ENCODE peak calls at places on chromosome 2, in ten cellular contexts. One of them, this sample, is unnamed.
A peak's percentile ranks its signal among the peaks of the same experiment; 100 is the strongest.

GRCh38 chr2:101486994-101487393 is 12.1 kb upstream of the RFX8 start:
- DNase-seq in anterior cingulate cortex: no peak
- DNase-seq in hippocampal formation: no peak
- DNase-seq in ureter: no peak
- DNase-seq in activated T-cell treated with anti-CD3 and anti-CD28 coated beads, Interleukin-2, amount 50 U/mL, for 72 hours: no peak
- DNase-seq in fibroblast of villous mesenchyme: no peak
- DNase-seq in putamen: no peak
- DNase-seq in stimulated activated CD4-positive, alpha-beta T cell treated with anti-CD3 and anti-CD28 coated beads, Interleukin-1b, Interleukin-23, amount 100 ng/mL, for 4 hours: no peak
- DNase-seq in CD4-positive, alpha-beta memory T cell: no peak
- DNase-seq in HFFc6: no peak
- DNase-seq in this sample: no peak

GRCh38 chr2:217215877-217216276 is 356.0 kb upstream of the TNP1 start:
- DNase-seq in anterior cingulate cortex: no peak
- DNase-seq in hippocampal formation: no peak
- DNase-seq in ureter: no peak
- DNase-seq in activated T-cell treated with anti-CD3 and anti-CD28 coated beads, Interleukin-2, amount 50 U/mL, for 72 hours: no peak
- DNase-seq in fibroblast of villous mesenchyme: no peak
- DNase-seq in putamen: no peak
- DNase-seq in stimulated activated CD4-positive, alpha-beta T cell treated with anti-CD3 and anti-CD28 coated beads, Interleukin-1b, Interleukin-23, amount 100 ng/mL, for 4 hours: no peak
- DNase-seq in CD4-positive, alpha-beta memory T cell: no peak
- DNase-seq in HFFc6: no peak
- DNase-seq in this sample: no peak

GRCh38 chr2:84931384-84931821 is 25.9 kb downstream of the TMSB10 start:
- DNase-seq in anterior cingulate cortex: no peak
- DNase-seq in hippocampal formation: no peak
- DNase-seq in ureter: no peak
- DNase-seq in activated T-cell treated with anti-CD3 and anti-CD28 coated beads, Interleukin-2, amount 50 U/mL, for 72 hours: no peak
- DNase-seq in fibroblast of villous mesenchyme: no peak
- DNase-seq in putamen: no peak
- DNase-seq in stimulated activated CD4-positive, alpha-beta T cell treated with anti-CD3 and anti-CD28 coated beads, Interleukin-1b, Interleukin-23, amount 100 ng/mL, for 4 hours: no peak
- DNase-seq in CD4-positive, alpha-beta memory T cell: no peak
- DNase-seq in HFFc6: no peak
- DNase-seq in this sample: no peak

GRCh38 chr2:100955226-100955625 is 46.9 kb upstream of the RPL31 start:
- DNase-seq in anterior cingulate cortex: no peak
- DNase-seq in hippocampal formation: no peak
- DNase-seq in ureter: no peak
- DNase-seq in activated T-cell treated with anti-CD3 and anti-CD28 coated beads, Interleukin-2, amount 50 U/mL, for 72 hours: no peak
- DNase-seq in fibroblast of villous mesenchyme: no peak
- DNase-seq in putamen: no peak
- DNase-seq in stimulated activated CD4-positive, alpha-beta T cell treated with anti-CD3 and anti-CD28 coated beads, Interleukin-1b, Interleukin-23, amount 100 ng/mL, for 4 hours: no peak
- DNase-seq in CD4-positive, alpha-beta memory T cell: no peak
- DNase-seq in HFFc6: no peak
- DNase-seq in this sample: no peak

GRCh38 chr2:168751104-168751768 is 51.2 kb upstream of the NOSTRIN start:
- DNase-seq in anterior cingulate cortex: no peak
- DNase-seq in hippocampal formation: no peak
- DNase-seq in ureter: no peak
- DNase-seq in activated T-cell treated with anti-CD3 and anti-CD28 coated beads, Interleukin-2, amount 50 U/mL, for 72 hours: peak; percentile 34
- DNase-seq in fibroblast of villous mesenchyme: no peak
- DNase-seq in putamen: no peak
- DNase-seq in stimulated activated CD4-positive, alpha-beta T cell treated with anti-CD3 and anti-CD28 coated beads, Interleukin-1b, Interleukin-23, amount 100 ng/mL, for 4 hours: no peak
- DNase-seq in CD4-positive, alpha-beta memory T cell: peak; percentile 75
- DNase-seq in HFFc6: no peak
- DNase-seq in this sample: no peak

GRCh38 chr2:16495812-16496211 is 169.8 kb downstream of the CYRIA start:
- DNase-seq in anterior cingulate cortex: no peak
- DNase-seq in hippocampal formation: no peak
- DNase-seq in ureter: no peak
- DNase-seq in activated T-cell treated with anti-CD3 and anti-CD28 coated beads, Interleukin-2, amount 50 U/mL, for 72 hours: no peak
- DNase-seq in fibroblast of villous mesenchyme: no peak
- DNase-seq in putamen: no peak
- DNase-seq in stimulated activated CD4-positive, alpha-beta T cell treated with anti-CD3 and anti-CD28 coated beads, Interleukin-1b, Interleukin-23, amount 100 ng/mL, for 4 hours: no peak
- DNase-seq in CD4-positive, alpha-beta memory T cell: no peak
- DNase-seq in HFFc6: no peak
- DNase-seq in this sample: no peak

GRCh38 chr2:109376115-109376514 is 237.7 kb downstream of the SEPTIN10 start:
- DNase-seq in anterior cingulate cortex: no peak
- DNase-seq in hippocampal formation: no peak
- DNase-seq in ureter: peak; percentile 38
- DNase-seq in activated T-cell treated with anti-CD3 and anti-CD28 coated beads, Interleukin-2, amount 50 U/mL, for 72 hours: no peak
- DNase-seq in fibroblast of villous mesenchyme: no peak
- DNase-seq in putamen: no peak
- DNase-seq in stimulated activated CD4-positive, alpha-beta T cell treated with anti-CD3 and anti-CD28 coated beads, Interleukin-1b, Interleukin-23, amount 100 ng/mL, for 4 hours: no peak
- DNase-seq in CD4-positive, alpha-beta memory T cell: no peak
- DNase-seq in HFFc6: peak; percentile 26
- DNase-seq in this sample: no peak

GRCh38 chr2:44246436-44246835 is 28.8 kb upstream of the SLC3A1 start:
- DNase-seq in anterior cingulate cortex: no peak
- DNase-seq in hippocampal formation: no peak
- DNase-seq in ureter: no peak
- DNase-seq in activated T-cell treated with anti-CD3 and anti-CD28 coated beads, Interleukin-2, amount 50 U/mL, for 72 hours: no peak
- DNase-seq in fibroblast of villous mesenchyme: peak; percentile 77
- DNase-seq in putamen: no peak
- DNase-seq in stimulated activated CD4-positive, alpha-beta T cell treated with anti-CD3 and anti-CD28 coated beads, Interleukin-1b, Interleukin-23, amount 100 ng/mL, for 4 hours: no peak
- DNase-seq in CD4-positive, alpha-beta memory T cell: no peak
- DNase-seq in HFFc6: peak; percentile 23
- DNase-seq in this sample: no peak

GRCh38 chr2:238467772-238468171 is 41.0 kb downstream of the ASB1 start:
- DNase-seq in anterior cingulate cortex: no peak
- DNase-seq in hippocampal formation: no peak
- DNase-seq in ureter: no peak
- DNase-seq in activated T-cell treated with anti-CD3 and anti-CD28 coated beads, Interleukin-2, amount 50 U/mL, for 72 hours: no peak
- DNase-seq in fibroblast of villous mesenchyme: no peak
- DNase-seq in putamen: no peak
- DNase-seq in stimulated activated CD4-positive, alpha-beta T cell treated with anti-CD3 and anti-CD28 coated beads, Interleukin-1b, Interleukin-23, amount 100 ng/mL, for 4 hours: no peak
- DNase-seq in CD4-positive, alpha-beta memory T cell: no peak
- DNase-seq in HFFc6: no peak
- DNase-seq in this sample: no peak

GRCh38 chr2:235098736-235099494 is 147.1 kb downstream of the SH3BP4 start:
- DNase-seq in anterior cingulate cortex: no peak
- DNase-seq in hippocampal formation: no peak
- DNase-seq in ureter: no peak
- DNase-seq in activated T-cell treated with anti-CD3 and anti-CD28 coated beads, Interleukin-2, amount 50 U/mL, for 72 hours: no peak
- DNase-seq in fibroblast of villous mesenchyme: peak; percentile 46
- DNase-seq in putamen: no peak
- DNase-seq in stimulated activated CD4-positive, alpha-beta T cell treated with anti-CD3 and anti-CD28 coated beads, Interleukin-1b, Interleukin-23, amount 100 ng/mL, for 4 hours: no peak
- DNase-seq in CD4-positive, alpha-beta memory T cell: no peak
- DNase-seq in HFFc6: no peak
- DNase-seq in this sample: no peak

GRCh38 chr2:224025874-224026273 is 13.2 kb downstream of the SERPINE2 start:
- DNase-seq in anterior cingulate cortex: no peak
- DNase-seq in hippocampal formation: no peak
- DNase-seq in ureter: no peak
- DNase-seq in activated T-cell treated with anti-CD3 and anti-CD28 coated beads, Interleukin-2, amount 50 U/mL, for 72 hours: peak; percentile 70
- DNase-seq in fibroblast of villous mesenchyme: peak; percentile 18
- DNase-seq in putamen: no peak
- DNase-seq in stimulated activated CD4-positive, alpha-beta T cell treated with anti-CD3 and anti-CD28 coated beads, Interleukin-1b, Interleukin-23, amount 100 ng/mL, for 4 hours: no peak
- DNase-seq in CD4-positive, alpha-beta memory T cell: peak; percentile 51
- DNase-seq in HFFc6: no peak
- DNase-seq in this sample: no peak

GRCh38 chr2:161763153-161763552 is 138.9 kb downstream of the SLC4A10 start:
- DNase-seq in anterior cingulate cortex: no peak
- DNase-seq in hippocampal formation: no peak
- DNase-seq in ureter: no peak
- DNase-seq in activated T-cell treated with anti-CD3 and anti-CD28 coated beads, Interleukin-2, amount 50 U/mL, for 72 hours: no peak
- DNase-seq in fibroblast of villous mesenchyme: no peak
- DNase-seq in putamen: no peak
- DNase-seq in stimulated activated CD4-positive, alpha-beta T cell treated with anti-CD3 and anti-CD28 coated beads, Interleukin-1b, Interleukin-23, amount 100 ng/mL, for 4 hours: no peak
- DNase-seq in CD4-positive, alpha-beta memory T cell: no peak
- DNase-seq in HFFc6: no peak
- DNase-seq in this sample: no peak